ENCODE peak calls at places on chromosomes 16 and 17, in six cellular contexts. U, R, X, I, O and P are unnamed samples.

GRCh38 chr17:17724307-17724921 is 43.2 kb downstream of the RAI1 start:
- DNase-seq in U (no peak), R (no peak), X (peak), I (peak), O (peak), P (no peak)

GRCh38 chr16:71723537-71724319 is 773 bp downstream of the PHLPP2 start:
- DNase-seq in U (peak), R (peak), X (peak), I (peak), O (peak), P (peak)

GRCh38 chr16:83676056-83676455 is 131.7 kb upstream of the HSBP1 start:
- DNase-seq in U (no peak), R (no peak), X (no peak), I (no peak), O (no peak), P (no peak)

GRCh38 chr16:51815527-51815926 is 664.5 kb upstream of the SALL1 start:
- DNase-seq in U (no peak), R (no peak), X (peak), I (peak), O (no peak), P (no peak)

GRCh38 chr17:72510454-72511016 is 389.7 kb downstream of the SOX9 start:
- DNase-seq in U (no peak), R (no peak), X (peak), I (peak), O (no peak), P (peak)

GRCh38 chr16:85306071-85306792 is 194.0 kb upstream of the CIBAR2 start:
- DNase-seq in U (peak), R (no peak), X (peak), I (peak), O (peak), P (no peak)

GRCh38 chr16:57534881-57535658 is 1.3 kb downstream of the CCDC102A start:
- DNase-seq in U (no peak), R (no peak), X (no peak), I (no peak), O (peak), P (no peak)

GRCh38 chr17:40490289-40490853 is 11.1 kb downstream of the TNS4 start:
- DNase-seq in U (peak), R (no peak), X (peak), I (peak), O (no peak), P (no peak)

GRCh38 chr17:4980644-4981216 is 6.7 kb downstream of the CAMTA2 start:
- DNase-seq in U (no peak), R (peak), X (peak), I (peak), O (peak), P (peak)

GRCh38 chr16:84419730-84420129 is 51.4 kb downstream of the ATP2C2 start:
- DNase-seq in U (no peak), R (no peak), X (no peak), I (no peak), O (no peak), P (no peak)

GRCh38 chr16:87350031-87350430 is 32.8 kb upstream of the C16orf95 start:
- DNase-seq in U (no peak), R (no peak), X (no peak), I (no peak), O (no peak), P (no peak)

GRCh38 chr17:79834575-79835469 is 4.4 kb downstream of the CBX4 start:
- DNase-seq in U (no peak), R (no peak), X (no peak), I (no peak), O (no peak), P (no peak)

GRCh38 chr17:77723909-77724875 is 234.3 kb upstream of the TNRC6C start:
- DNase-seq in U (no peak), R (no peak), X (no peak), I (no peak), O (no peak), P (peak)

GRCh38 chr17:72556944-72557826 is 436.4 kb downstream of the SOX9 start:
- DNase-seq in U (no peak), R (peak), X (peak), I (peak), O (peak), P (peak)

GRCh38 chr17:29504711-29505110 is 62.1 kb downstream of the ABHD15 start:
- DNase-seq in U (no peak), R (no peak), X (peak), I (peak), O (no peak), P (no peak)

GRCh38 chr17:57487552-57487951 is 231.2 kb downstream of the MSI2 start:
- DNase-seq in U (peak), R (no peak), X (no peak), I (no peak), O (no peak), P (peak)

GRCh38 chr16:86614699-86615098 is 36.4 kb downstream of the FOXL1 start:
- DNase-seq in U (no peak), R (no peak), X (no peak), I (no peak), O (no peak), P (no peak)

GRCh38 chr17:74235040-74235581 is 21.7 kb downstream of the TTYH2 start:
- DNase-seq in U (peak), R (no peak), X (no peak), I (no peak), O (no peak), P (peak)

GRCh38 chr16:3716831-3717234 is 491 bp downstream of the TRAP1 start:
- DNase-seq in U (no peak), R (no peak), X (peak), I (no peak), O (peak), P (peak)

GRCh38 chr16:66295191-66295590 is 71.3 kb upstream of the CDH5 start:
- DNase-seq in U (no peak), R (no peak), X (no peak), I (no peak), O (no peak), P (no peak)